ENCODE peak calls at places on chromosomes 2 and 18, in nine cellular contexts. X, M, B, J, C, Q, V, O and G are unnamed samples.

GRCh38 chr2:62112192-62112591 is 83.7 kb upstream of the B3GNT2 start:
- DNase-seq in X (no peak), M (no peak), B (no peak), J (no peak), C (peak), Q (no peak), V (no peak), O (no peak), G (no peak)

GRCh38 chr2:190379249-190379964 is 28.7 kb upstream of the MFSD6 start:
- DNase-seq in X (no peak), M (peak), B (no peak), J (no peak), C (no peak), Q (no peak), V (no peak), O (no peak), G (no peak)

GRCh38 chr2:23663730-23664005 is 263.3 kb downstream of the ATAD2B start:
- DNase-seq in X (no peak), M (no peak), B (no peak), J (no peak), C (no peak), Q (no peak), V (no peak), O (no peak), G (no peak)

GRCh38 chr2:65231892-65232477 is 4.4 kb downstream of the ACTR2 start:
- DNase-seq in X (no peak), M (no peak), B (no peak), J (no peak), C (peak), Q (no peak), V (no peak), O (peak), G (no peak)

GRCh38 chr18:55925772-55926171 is 337.8 kb upstream of the TCF4 start:
- DNase-seq in X (no peak), M (no peak), B (no peak), J (no peak), C (no peak), Q (no peak), V (no peak), O (no peak), G (no peak)

GRCh38 chr2:132766573-132766972 is 96.6 kb upstream of the LYPD1 start:
- DNase-seq in X (no peak), M (no peak), B (no peak), J (no peak), C (no peak), Q (no peak), V (no peak), O (no peak), G (no peak)

GRCh38 chr2:16707014-16707413 is 41.4 kb upstream of the CYRIA start:
- DNase-seq in X (no peak), M (no peak), B (no peak), J (no peak), C (no peak), Q (no peak), V (no peak), O (no peak), G (no peak)

GRCh38 chr2:191501390-191502168 is 176.4 kb upstream of the NABP1 start:
- DNase-seq in X (no peak), M (no peak), B (no peak), J (no peak), C (peak), Q (no peak), V (no peak), O (peak), G (no peak)

GRCh38 chr2:190679813-190680591 is 31.1 kb downstream of the NAB1 start:
- DNase-seq in X (peak), M (no peak), B (peak), J (no peak), C (no peak), Q (peak), V (no peak), O (no peak), G (peak)